ENCODE peak calls at places on chromosomes 7 and 10, in nine cellular contexts. Q, O, Z, C, V, A, X, I and R are unnamed samples. For H3K27me3 and H3K4me1, the result is how much of the 10 kb centered on the place peaks cover.

GRCh38 chr10:88725798-88726197 is 19.7 kb downstream of the LIPK start:
- DNase-seq in Q (no peak), O (no peak), A (no peak), Z (no peak), C (no peak), V (no peak), X (no peak), I (no peak), R (no peak)

GRCh38 chr7:1665721-1666250 is 4.3 kb upstream of the ELFN1 start:
- DNase-seq in Z (peak), X (no peak), Q (no peak), V (no peak), C (peak), I (peak), O (peak), A (peak), R (no peak)

GRCh38 chr10:117460846-117461765 is 81.4 kb upstream of the EMX2 start:
- DNase-seq in A (peak), O (no peak), Q (no peak), V (no peak), C (no peak), X (no peak), I (no peak), Z (no peak), R (no peak)

GRCh38 chr7:19969859-19970493 is 196.6 kb upstream of the TMEM196 start:
- DNase-seq in Z (no peak), V (no peak), X (no peak), Q (no peak), O (no peak), A (peak), I (no peak), C (no peak), R (no peak)

GRCh38 chr7:46494026-46494425 is 573.0 kb upstream of the IGFBP3 start:
- DNase-seq in Z (no peak), C (peak), I (no peak), A (peak), Q (no peak), V (no peak), X (no peak), O (no peak), R (no peak)

GRCh38 chr7:143882611-143883078 is 19.3 kb downstream of the TCAF1 start:
- DNase-seq in C (peak), Q (no peak), I (peak), X (peak), V (peak), Z (peak), A (no peak), O (no peak), R (no peak)

GRCh38 chr7:139732471-139733167 is 45.2 kb downstream of the HIPK2 start:
- DNase-seq in C (no peak), O (no peak), Z (no peak), A (no peak), I (no peak), V (no peak), Q (no peak), X (no peak), R (no peak)

GRCh38 chr7:12715372-12716133 is 28.1 kb downstream of the ARL4A start:
- DNase-seq in O (no peak), I (peak), Q (no peak), X (peak), C (peak), V (no peak), Z (no peak), A (peak), R (no peak)

GRCh38 chr10:7168414-7168813 is 242.4 kb downstream of the SFMBT2 start:
- DNase-seq in C (no peak), X (no peak), O (no peak), Z (no peak), V (no peak), Q (no peak), A (no peak), I (no peak), R (no peak)

GRCh38 chr7:157429001-157429679 is 92.3 kb downstream of the DNAJB6 start:
- DNase-seq in C (no peak), O (no peak), X (no peak), Q (no peak), Z (no peak), A (no peak), V (no peak), I (no peak), R (no peak)

GRCh38 chr10:23693398-23693797 is 254.5 kb downstream of the OTUD1 start:
- DNase-seq in A (no peak), I (no peak), Q (no peak), O (no peak), X (no peak), C (peak), Z (peak), V (no peak), R (no peak)

GRCh38 chr7:83178796-83179195 is 16.1 kb upstream of the PCLO start:
- DNase-seq in Z (no peak), I (no peak), X (no peak), O (no peak), C (no peak), V (no peak), A (no peak), Q (no peak), R (no peak)

GRCh38 chr10:173741-174140 is 38.5 kb downstream of the ZMYND11 start:
- DNase-seq in I (no peak), Z (no peak), A (no peak), C (no peak), V (no peak), X (no peak), Q (no peak), O (no peak), R (no peak)

GRCh38 chr7:137909042-137909441 is 62.3 kb upstream of the DGKI start:
- DNase-seq in Q (no peak), A (no peak), O (no peak), I (peak), Z (no peak), V (peak), X (no peak), C (no peak), R (no peak)

GRCh38 chr10:130409346-130409745 is 273.2 kb downstream of the GLRX3 start:
- DNase-seq in C (no peak), O (no peak), A (no peak), Z (no peak), V (no peak), I (no peak), Q (no peak), X (no peak), R (no peak)

GRCh38 chr10:27601519-27601918 is 97.4 kb downstream of the RAB18 start:
- DNase-seq in V (no peak), I (no peak), C (no peak), X (no peak), A (no peak), Z (no peak), O (no peak), Q (no peak), R (no peak)

GRCh38 chr10:80855348-80855971 is 317.8 kb downstream of the SH2D4B start:
- DNase-seq in I (peak), V (no peak), O (no peak), C (no peak), A (no peak), Q (no peak), X (no peak), Z (no peak), R (peak)

GRCh38 chr7:117034851-117035462 is 81.7 kb downstream of the ST7 start:
- DNase-seq in I (no peak), Q (no peak), V (no peak), A (no peak), C (no peak), O (no peak), Z (no peak), X (no peak), R (no peak)

GRCh38 chr7:64999165-65000004 is 7.1 kb downstream of the ERV3-1 start:
- DNase-seq in Z (no peak), V (no peak), X (peak), O (no peak), Q (no peak), I (no peak), A (peak), C (peak), R (no peak)

GRCh38 chr10:22505923-22506685 is 160.8 kb downstream of the SPAG6 start:
- DNase-seq in Q (peak), O (no peak), I (no peak), A (peak), V (no peak), Z (no peak), X (no peak), C (peak), R (no peak)

GRCh38 chr7:594212-594913 is 74.7 kb upstream of the PDGFA start:
- DNase-seq in I (no peak), C (no peak), V (no peak), Q (no peak), O (no peak), A (no peak), Z (no peak), X (no peak), R (no peak)

GRCh38 chr10:1255600-1255999 is 199.4 kb downstream of the WDR37 start:
- DNase-seq in Q (no peak), Z (no peak), X (no peak), V (no peak), C (no peak), A (no peak), O (no peak), I (no peak), R (no peak)

GRCh38 chr10:130018253-130018652 is 54.2 kb upstream of the EBF3 start:
- DNase-seq in Z (no peak), X (no peak), C (no peak), O (no peak), V (no peak), A (peak), Q (no peak), I (peak), R (no peak)

GRCh38 chr7:156518466-156518865 is 122.1 kb upstream of the RNF32 start:
- DNase-seq in Q (no peak), Z (no peak), A (no peak), I (no peak), V (no peak), O (no peak), C (no peak), X (no peak), R (no peak)

GRCh38 chr7:47568569-47568968 is 13.3 kb downstream of the TNS3 start:
- DNase-seq in A (no peak), X (peak), Z (no peak), I (no peak), C (no peak), O (no peak), Q (no peak), V (peak), R (no peak)

GRCh38 chr7:111744501-111745155 is 182.3 kb upstream of the IMMP2L start:
- DNase-seq in C (no peak), I (no peak), X (no peak), Q (no peak), V (no peak), O (no peak), A (peak), Z (no peak), R (no peak)

GRCh38 chr7:104142147-104142546 is 65.7 kb downstream of the ORC5 start:
- DNase-seq in O (no peak), C (no peak), A (peak), V (no peak), Q (no peak), I (no peak), X (no peak), Z (no peak), R (no peak)

GRCh38 chr7:113519447-113519846 is 399.4 kb downstream of the PPP1R3A start:
- DNase-seq in Q (no peak), V (no peak), C (no peak), Z (no peak), I (no peak), X (no peak), O (no peak), A (no peak), R (no peak)

GRCh38 chr10:65950075-65950474 is 975.8 kb upstream of the LRRTM3 start:
- DNase-seq in I (no peak), V (no peak), Q (no peak), X (no peak), O (no peak), Z (no peak), A (peak), C (peak), R (peak)

GRCh38 chr7:32026076-32026425 is 44.2 kb downstream of the PDE1C start:
- DNase-seq in O (no peak), A (no peak), V (no peak), I (no peak), Q (no peak), Z (no peak), X (no peak), C (no peak), R (no peak)

GRCh38 chr7:135253851-135254815 is 20.5 kb downstream of the STRA8 start:
- DNase-seq in Z (no peak), A (peak), C (peak), V (peak), X (peak), Q (no peak), O (no peak), I (peak), R (peak)

GRCh38 chr10:111113961-111114830 is 37.4 kb downstream of the ADRA2A start:
- DNase-seq in V (no peak), I (no peak), C (no peak), O (no peak), Q (no peak), X (no peak), A (no peak), Z (no peak), R (no peak)

GRCh38 chr7:22588396-22588795 is 88.4 kb upstream of the STEAP1B start:
- DNase-seq in V (no peak), O (no peak), X (no peak), C (no peak), Q (no peak), Z (no peak), A (no peak), I (no peak), R (no peak)

GRCh38 chr10:49539320-49539885 is 482 bp upstream of the ERCC6 start:
- DNase-seq in C (peak), Z (no peak), Q (no peak), A (peak), O (no peak), V (peak), X (peak), I (peak), R (peak)

GRCh38 chr7:1099637-1100036 is 11.7 kb downstream of the GPER1 start:
- DNase-seq in V (no peak), C (no peak), O (no peak), I (no peak), X (no peak), A (no peak), Q (no peak), Z (no peak), R (no peak)

GRCh38 chr7:55574062-55574717 is 1.9 kb upstream of the VOPP1 start:
- DNase-seq in C (peak), V (no peak), Q (no peak), I (no peak), Z (no peak), X (no peak), O (peak), A (no peak), R (no peak)

GRCh38 chr10:77355844-77356243 is 281.8 kb downstream of the KCNMA1 start:
- DNase-seq in V (no peak), A (peak), Z (no peak), Q (no peak), C (peak), I (no peak), X (no peak), O (no peak), R (peak)

DNA sequence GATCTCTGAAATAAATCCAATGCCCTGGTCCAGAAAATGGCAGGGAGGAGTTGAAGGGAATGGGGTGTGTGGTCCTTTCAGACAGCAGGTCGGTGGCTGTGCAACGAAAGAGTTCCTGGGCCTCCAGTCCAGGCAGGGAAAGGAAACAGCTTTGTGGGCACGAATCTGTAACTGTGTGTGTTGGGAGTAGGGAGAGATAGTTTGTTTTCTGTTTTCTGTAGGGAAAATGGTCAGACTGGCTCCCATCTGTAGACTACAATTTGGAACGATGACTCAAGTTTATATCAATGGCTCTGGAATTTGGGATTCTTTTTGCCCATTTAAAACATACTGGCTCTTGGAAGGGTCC is 2.6 kb upstream of the HOXA9 start:
- DNase-seq in O (no peak), V (no peak), X (no peak), I (no peak), Z (no peak), A (peak), Q (no peak), C (no peak), R (no peak)
- H3K27me3 ChIP-seq in O (under half), V (half or more), X (under half), I (half or more), Z (half or more), A (under half), Q (half or more), C (under half), R (under half)

DNA sequence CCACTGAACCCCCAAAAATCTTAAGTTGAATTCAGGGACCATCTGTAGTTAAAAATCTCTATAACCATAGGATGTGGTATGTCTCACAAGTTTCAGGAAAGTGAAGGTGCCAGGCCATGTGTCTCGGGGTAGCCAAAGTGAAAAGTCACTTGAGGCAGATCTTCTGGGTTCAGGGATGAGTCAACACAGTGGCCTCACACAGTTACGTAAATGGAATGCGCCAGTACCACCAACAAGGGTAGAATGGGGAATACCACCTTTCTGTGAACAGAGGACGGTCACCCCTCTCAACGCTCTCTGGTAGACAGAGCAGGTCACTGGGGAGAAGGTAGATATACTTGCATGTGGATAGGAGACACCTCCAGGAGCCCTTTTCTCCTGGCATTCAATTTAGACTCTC is 71.4 kb downstream of the ELMO1 start:
- DNase-seq in C (no peak), O (no peak), V (no peak), Z (no peak), X (no peak), I (no peak), Q (no peak), A (no peak), R (no peak)
- H3K4me1 ChIP-seq in C (under half), O (under half), V (under half), Z (under half), X (under half), I (under half), Q (under half), A (under half), R (under half)

GRCh38 chr10:43076311-43076875 is 476 bp upstream of the RET start:
- DNase-seq in Z (no peak), Q (no peak), X (no peak), A (no peak), I (no peak), O (no peak), V (no peak), C (peak), R (no peak)
- H3K27me3 ChIP-seq in Z (half or more), Q (under half), X (under half), A (under half), I (half or more), O (under half), V (half or more), C (under half), R (under half)

GRCh38 chr10:124042656-124043309 is 50.6 kb downstream of the CHST15 start:
- DNase-seq in O (no peak), C (no peak), V (no peak), A (no peak), X (no peak), I (no peak), Z (no peak), Q (no peak), R (no peak)
- H3K4me1 ChIP-seq in O (under half), C (under half), V (under half), A (under half), X (under half), I (under half), Z (under half), Q (under half), R (under half)

GRCh38 chr10:102408728-102409603 is 9.6 kb downstream of the PSD start:
- DNase-seq in I (peak), V (no peak), Q (peak), O (peak), Z (no peak), A (no peak), C (no peak), X (no peak), R (no peak)
- H3K27me3 ChIP-seq in I (half or more), V (half or more), Q (under half), O (under half), Z (half or more), A (under half), C (under half), X (under half), R (under half)